ENCODE peak calls at places on chromosomes 16 and 17, in five cellular contexts. T is HCEC 1CT; M is stimulated activated CD4-positive, alpha-beta T cell treated with anti-CD3 and anti-CD28 coated beads, Interleukin-15, amount 100 ng/mL, for 1 hour; K is A549; W is cardiac muscle cell. B is an unnamed sample.

GRCh38 chr16:51359141-51359960 is 208.3 kb upstream of the SALL1 start:
- DNase-seq in K (no peak), M (no peak), W (no peak), T (no peak), B (no peak)

GRCh38 chr16:67528870-67529638 is 425 bp downstream of the RIPOR1 start:
- DNase-seq in K (peak; percentile 49), W (peak; percentile 50), T (peak; percentile 28), M (no peak), B (peak; percentile 52)

GRCh38 chr16:75114179-75114945 is 2.2 kb downstream of the LDHD start:
- DNase-seq in W (no peak), K (no peak), M (no peak), T (no peak), B (no peak)

GRCh38 chr16:57802635-57803412 is 533 bp upstream of the KIFC3 start:
- DNase-seq in W (no peak), K (peak; percentile 86), T (peak; percentile 13), M (no peak), B (no peak)

GRCh38 chr17:61431594-61432311 is 20.5 kb upstream of the TBX4 start:
- DNase-seq in W (no peak), T (peak; percentile 25), K (peak; percentile 69), M (no peak), B (no peak)

GRCh38 chr16:48852955-48853354 is 243.0 kb upstream of the N4BP1 start:
- DNase-seq in W (no peak), T (no peak), K (no peak), M (no peak), B (no peak)

GRCh38 chr17:37446027-37446426 is 39.3 kb downstream of the TADA2A start:
- DNase-seq in W (no peak), M (no peak), T (no peak), K (peak; percentile 46), B (no peak)

GRCh38 chr16:21197115-21197514 is 14.3 kb downstream of the ZP2 start:
- DNase-seq in W (no peak), T (no peak), M (no peak), K (no peak), B (no peak)

GRCh38 chr17:7856081-7856791 is 1.1 kb downstream of the NAA38 start:
- DNase-seq in W (peak; percentile 77), T (peak; percentile 30), M (no peak), K (no peak), B (no peak)

GRCh38 chr16:72198021-72198420 is 26.1 kb upstream of the PMFBP1 start:
- DNase-seq in T (peak; percentile 64), W (peak; percentile 93), K (no peak), M (no peak), B (no peak)

GRCh38 chr17:6752068-6752909 is 3.6 kb upstream of the XAF1 start:
- DNase-seq in T (peak; percentile 98), K (no peak), M (no peak), W (peak; percentile 100), B (no peak)

GRCh38 chr17:1232786-1233185 is 37.5 kb upstream of the BHLHA9 start:
- DNase-seq in W (peak; percentile 50), K (peak; percentile 75), M (no peak), T (peak; percentile 74), B (no peak)

GRCh38 chr17:4175921-4176802 is 33.2 kb downstream of the CYB5D2 start:
- DNase-seq in M (no peak), T (no peak), K (no peak), W (no peak), B (no peak)